ENCODE peak calls at places on chromosomes 4 and X, in five cellular contexts. B, L, O, T and X are unnamed samples. For H3K36me3, the result is how much of the 10 kb centered on the place peaks cover.

GRCh38 chrX:102840871-102841705 is 96.0 kb upstream of the RAB40AL start:
- DNase-seq in B (no peak), L (no peak), O (no peak), T (no peak), X (no peak)

GRCh38 chrX:103610282-103610681 is 2.5 kb downstream of the TCEAL3 start:
- DNase-seq in B (no peak), L (no peak), O (no peak), T (no peak), X (no peak)

GRCh38 chr4:68180858-68181531 is 51.3 kb upstream of the TMPRSS11F start:
- DNase-seq in B (no peak), L (no peak), O (peak), T (no peak), X (no peak)

GRCh38 chr4:113899260-113900177 is 79.9 kb downstream of the ARSJ start:
- DNase-seq in B (no peak), L (no peak), O (no peak), T (peak), X (no peak)

GRCh38 chr4:30866907-30867306 is 146.7 kb downstream of the PCDH7 start:
- DNase-seq in B (no peak), L (no peak), O (no peak), T (peak), X (no peak)

GRCh38 chr4:127781303-127782024 is 658 bp upstream of the HSPA4L start:
- DNase-seq in B (peak), L (peak), O (no peak), T (no peak), X (no peak)

GRCh38 chrX:119391279-119391678 is 7.9 kb upstream of the SLC25A43 start:
- DNase-seq in B (no peak), L (no peak), O (no peak), T (peak), X (no peak)

GRCh38 chr4:184706453-184706852 is 27.4 kb downstream of the CENPU start:
- DNase-seq in B (no peak), L (no peak), O (no peak), T (no peak), X (no peak)

GRCh38 chrX:41921492-41922124 is 1.7 kb downstream of the CASK start:
- DNase-seq in B (no peak), L (no peak), O (peak), T (peak), X (no peak)

GRCh38 chr4:77854431-77855111 is 8.1 kb upstream of the MRPL1 start:
- DNase-seq in B (no peak), L (no peak), O (no peak), T (no peak), X (no peak)

GRCh38 chr4:184096561-184097239 is 121.0 kb downstream of the ENPP6 start:
- DNase-seq in B (no peak), L (no peak), O (no peak), T (no peak), X (no peak)

GRCh38 chr4:35723973-35724372 is 520.3 kb downstream of the ARAP2 start:
- DNase-seq in B (no peak), L (no peak), O (no peak), T (no peak), X (no peak)

GRCh38 chr4:173325007-173325736 is 9.0 kb downstream of the HMGB2 start:
- DNase-seq in B (no peak), L (no peak), O (no peak), T (no peak), X (no peak)

GRCh38 chrX:149510386-149510785 is 5.3 kb upstream of the IDS start:
- DNase-seq in B (no peak), L (no peak), O (no peak), T (no peak), X (no peak)

GRCh38 chrX:48468693-48469691 is 1.1 kb downstream of the SLC38A5 start:
- DNase-seq in B (no peak), L (no peak), O (no peak), T (peak), X (no peak)

GRCh38 chrX:16160729-16161128 is 6.6 kb upstream of the MAGEB17 start:
- DNase-seq in B (no peak), L (no peak), O (peak), T (no peak), X (no peak)

GRCh38 chr4:57070461-57070860 is 39.7 kb downstream of the IGFBP7 start:
- DNase-seq in B (no peak), L (no peak), O (no peak), T (no peak), X (no peak)

GRCh38 chrX:10447577-10448214 is 172.7 kb downstream of the MID1 start:
- DNase-seq in B (no peak), L (no peak), O (no peak), T (no peak), X (no peak)

GRCh38 chrX:18620349-18620748 is 51.6 kb downstream of the RS1 start:
- DNase-seq in B (no peak), L (no peak), O (no peak), T (no peak), X (no peak)

GRCh38 chr4:26257850-26258249 is 63.0 kb upstream of the RBPJ start:
- DNase-seq in B (no peak), L (no peak), O (no peak), T (no peak), X (no peak)

GRCh38 chrX:34770511-34770910 is 113.4 kb upstream of the TMEM47 start:
- DNase-seq in B (no peak), L (no peak), O (no peak), T (no peak), X (no peak)

GRCh38 chrX:139691843-139692505 is 16.0 kb downstream of the MCF2 start:
- DNase-seq in B (no peak), L (no peak), O (no peak), T (no peak), X (no peak)

GRCh38 chr4:17797808-17798207 is 12.7 kb downstream of the DCAF16 start:
- DNase-seq in B (no peak), L (no peak), O (no peak), T (no peak), X (no peak)

GRCh38 chr4:140595065-140595464 is 26.3 kb upstream of the UCP1 start:
- DNase-seq in B (no peak), L (no peak), O (no peak), T (peak), X (no peak)

GRCh38 chr4:172850838-172851237 is 317.8 kb upstream of the GALNT7 start:
- DNase-seq in B (no peak), L (no peak), O (peak), T (no peak), X (no peak)

GRCh38 chr4:120725639-120726585 is 196.6 kb downstream of the PRDM5 start:
- DNase-seq in B (no peak), L (no peak), O (no peak), T (no peak), X (no peak)

GRCh38 chr4:54657556-54658313 is at the start of gene KIT:
- DNase-seq in B (peak), L (peak), O (no peak), T (no peak), X (no peak)

GRCh38 chr4:67542076-67542475 is 3.2 kb downstream of the CENPC start:
- DNase-seq in B (no peak), L (no peak), O (no peak), T (no peak), X (no peak)

GRCh38 chr4:3263053-3263958 is 14.3 kb downstream of the MSANTD1 start:
- DNase-seq in B (no peak), L (no peak), O (no peak), T (no peak), X (no peak)

GRCh38 chr4:182578402-182578801 is 335.2 kb downstream of the TENM3 start:
- DNase-seq in B (no peak), L (no peak), O (peak), T (no peak), X (no peak)

GRCh38 chr4:123398151-123398802 is 1.7 kb downstream of the SPRY1 start:
- DNase-seq in B (peak), L (peak), O (no peak), T (peak), X (no peak)

GRCh38 chr4:182604161-182604591 is 313.0 kb downstream of the DCTD start:
- DNase-seq in B (no peak), L (no peak), O (no peak), T (no peak), X (no peak)

GRCh38 chr4:14339715-14340114 is 662.6 kb upstream of the CPEB2 start:
- DNase-seq in B (no peak), L (no peak), O (no peak), T (no peak), X (no peak)

GRCh38 chr4:186722856-186723206 is 825 bp downstream of the FAT1 start:
- DNase-seq in B (no peak), L (no peak), O (no peak), T (peak), X (no peak)

GRCh38 chr4:88212253-88212561 is 53.8 kb upstream of the ABCG2 start:
- DNase-seq in B (no peak), L (no peak), O (no peak), T (no peak), X (no peak)

GRCh38 chrX:120824021-120824420 is 51.6 kb downstream of the CT47B1 start:
- DNase-seq in B (no peak), L (no peak), O (no peak), T (no peak), X (no peak)

DNA sequence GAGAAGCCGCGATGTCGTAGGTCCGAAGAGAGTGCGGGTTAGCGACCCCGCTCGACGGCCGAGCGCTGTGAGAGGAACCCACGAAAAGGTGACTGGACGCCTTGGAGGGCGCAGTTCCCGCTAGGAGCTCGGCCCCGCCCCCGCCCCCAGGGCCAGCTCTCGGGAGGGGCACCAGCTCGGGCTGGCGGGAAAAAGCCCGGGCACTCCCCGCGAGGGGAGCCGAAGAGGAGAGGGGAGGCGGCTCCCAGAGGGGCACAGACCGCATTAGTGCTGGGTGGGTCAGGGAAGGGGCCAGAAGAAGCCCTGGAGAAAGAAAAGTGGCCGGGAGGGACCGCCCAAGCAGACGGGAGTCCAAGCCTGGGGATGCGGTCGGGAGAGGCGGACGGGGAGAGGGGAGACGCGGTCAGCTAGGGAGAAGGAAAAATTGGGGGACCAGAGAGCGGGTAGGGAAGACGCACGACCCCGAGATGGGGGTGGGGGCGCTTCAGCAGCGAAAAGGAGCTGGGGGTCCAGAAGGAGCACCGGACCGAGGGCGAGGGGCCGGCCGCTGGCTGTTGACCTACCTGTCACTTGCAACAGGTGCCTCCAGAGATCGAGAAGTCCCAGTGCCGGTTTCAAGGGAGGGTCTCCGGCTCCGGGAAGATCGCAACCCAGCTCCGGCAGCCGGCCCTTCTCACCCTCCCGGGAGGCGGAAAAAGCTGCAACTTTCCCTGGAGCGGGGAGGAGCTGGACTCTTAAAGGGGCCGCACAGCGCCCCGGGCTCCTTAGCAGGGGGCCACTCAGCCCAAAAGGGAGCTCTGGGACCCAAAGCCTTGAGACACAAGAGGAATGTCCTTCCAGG is at the start of gene SYTL4:
- DNase-seq in B (peak), L (peak), O (no peak), T (no peak), X (no peak)
- H3K4me3 ChIP-seq in B (peak), L (peak), O (peak), T (no peak), X (peak)

GRCh38 chr4:163191999-163192398 is 25.3 kb upstream of the NAF1 start:
- DNase-seq in B (no peak), L (no peak), O (no peak), T (peak), X (no peak)
- TF ChIP-seq CTCF in B (no peak), L (peak), O (peak), T (peak), X (no peak)

GRCh38 chr4:38930199-38930598 is 62.6 kb downstream of the FAM114A1 start:
- DNase-seq in B (no peak), L (no peak), O (no peak), T (no peak), X (no peak)
- H3K36me3 ChIP-seq in B (half or more), L (under half), O (under half), T (under half), X (half or more)

DNA sequence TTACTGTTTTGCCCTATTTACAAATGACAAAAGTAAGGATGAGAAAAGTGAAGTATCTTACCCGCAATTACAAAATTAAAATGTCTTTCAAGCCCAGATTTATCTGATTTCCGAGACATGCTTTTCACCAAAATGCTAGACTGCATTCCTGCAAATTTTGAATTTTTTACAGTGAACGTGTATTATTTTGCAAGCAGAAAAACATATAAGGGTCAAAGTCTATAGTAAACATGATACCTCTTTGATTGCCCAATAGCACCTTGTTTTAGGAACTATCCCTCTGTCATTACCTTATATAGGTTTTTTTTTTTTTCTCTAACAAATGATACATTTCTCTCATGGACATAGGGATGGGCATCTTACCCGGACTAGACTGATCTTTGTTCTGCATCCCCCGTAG is 134.2 kb upstream of the RAP2C start:
- DNase-seq in B (no peak), L (no peak), O (no peak), T (no peak), X (no peak)
- H3K4me3 ChIP-seq in B (no peak), L (no peak), O (no peak), T (no peak), X (no peak)